ENCODE peak calls at places on chromosome 3, in four cellular contexts. U is HepG2, C is HEK293T, V is K562. S is an unnamed sample.

GRCh38 chr3:191123231-191123630 is 75.8 kb upstream of the OSTN start:
- DNase-seq in U (no peak), C (no peak), V (no peak), S (no peak)

GRCh38 chr3:66304293-66304692 is 83.5 kb downstream of the SLC25A26 start:
- DNase-seq in U (no peak), C (no peak), V (no peak), S (no peak)

GRCh38 chr3:46102780-46103130 is 75.5 kb upstream of the XCR1 start:
- DNase-seq in U (no peak), C (no peak), V (no peak), S (no peak)

GRCh38 chr3:37811625-37812356 is 49.9 kb upstream of the CTDSPL start:
- DNase-seq in U (no peak), C (no peak), V (no peak), S (no peak)

GRCh38 chr3:123405021-123405420 is 43.9 kb downstream of the ADCY5 start:
- DNase-seq in U (no peak), C (no peak), V (no peak), S (no peak)

GRCh38 chr3:156120528-156121251 is at the start of gene KCNAB1:
- DNase-seq in U (no peak), C (no peak), V (no peak), S (no peak)

GRCh38 chr3:12758025-12758830 is 831 bp downstream of the TMEM40 start:
- DNase-seq in U (no peak), C (no peak), V (no peak), S (no peak)

GRCh38 chr3:126538316-126538715 is 14.4 kb downstream of the CHST13 start:
- DNase-seq in U (no peak), C (no peak), V (no peak), S (peak; percentile 8)

GRCh38 chr3:69219101-69219708 is 96.8 kb upstream of the LMOD3 start:
- DNase-seq in U (no peak), C (no peak), V (no peak), S (no peak)

GRCh38 chr3:50592568-50592967 is 19.0 kb downstream of the CISH start:
- DNase-seq in U (no peak), C (no peak), V (peak; percentile 34), S (no peak)

GRCh38 chr3:42340466-42340865 is 69.9 kb downstream of the LYZL4 start:
- DNase-seq in U (no peak), C (no peak), V (no peak), S (no peak)

GRCh38 chr3:178182337-178182761 is 353.9 kb upstream of the KCNMB2 start:
- DNase-seq in U (no peak), C (no peak), V (no peak), S (no peak)

GRCh38 chr3:97970929-97971460 is 1.2 kb downstream of the RIOX2 start:
- DNase-seq in U (no peak), C (no peak), V (no peak), S (no peak)

GRCh38 chr3:187064210-187065115 is 74.8 kb downstream of the RPL39L start:
- DNase-seq in U (peak; percentile 65), C (no peak), V (no peak), S (no peak)

GRCh38 chr3:27827041-27827440 is 104.9 kb upstream of the EOMES start:
- DNase-seq in U (no peak), C (peak; percentile 9), V (no peak), S (no peak)

GRCh38 chr3:23325466-23326065 is 122.4 kb downstream of the UBE2E2 start:
- DNase-seq in U (no peak), C (no peak), V (no peak), S (no peak)

GRCh38 chr3:73656241-73656890 is 31.6 kb upstream of the PDZRN3 start:
- DNase-seq in U (no peak), C (no peak), V (no peak), S (no peak)

GRCh38 chr3:94004301-94004910 is 24.0 kb downstream of the STX19 start:
- DNase-seq in U (peak; percentile 60), C (peak; percentile 39), V (peak; percentile 30), S (no peak)

GRCh38 chr3:45188714-45189659 is 37.1 kb downstream of the TMEM158 start:
- DNase-seq in U (peak; percentile 25), C (no peak), V (no peak), S (no peak)

GRCh38 chr3:16186081-16186480 is 11.6 kb downstream of the GALNT15 start:
- DNase-seq in U (no peak), C (no peak), V (no peak), S (no peak)

GRCh38 chr3:42351221-42351620 is 59.2 kb downstream of the LYZL4 start:
- DNase-seq in U (no peak), C (no peak), V (no peak), S (no peak)

GRCh38 chr3:64405211-64405818 is 180.0 kb upstream of the PRICKLE2 start:
- DNase-seq in U (no peak), C (no peak), V (no peak), S (no peak)

GRCh38 chr3:121985841-121986240 is 36.2 kb downstream of the ILDR1 start:
- DNase-seq in U (no peak), C (no peak), V (no peak), S (no peak)

GRCh38 chr3:49805367-49805782 is 2.3 kb downstream of the INKA1 start:
- DNase-seq in U (no peak), C (no peak), V (no peak), S (no peak)

DNA sequence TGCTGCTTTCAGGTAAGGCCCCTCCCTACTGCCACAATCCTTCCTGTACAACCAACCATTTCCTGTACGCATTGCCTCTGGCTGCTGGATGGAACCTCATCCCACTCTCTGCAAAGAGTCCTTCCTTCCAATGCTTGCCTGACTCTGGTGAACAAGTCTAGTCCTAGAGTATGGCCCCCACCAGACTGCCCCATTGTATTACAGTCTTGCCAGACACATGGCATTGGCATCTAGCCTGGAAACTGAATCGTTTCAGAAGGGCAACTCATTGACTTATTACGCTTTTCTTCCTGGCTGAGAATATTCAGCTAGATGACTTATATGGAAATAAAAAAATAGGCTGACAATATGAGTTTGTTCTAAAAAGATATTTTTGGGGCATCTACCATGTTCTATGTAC is 170.3 kb downstream of the SUCLG2 start:
- DNase-seq in U (no peak), C (no peak), V (no peak), S (no peak)
- TF ChIP-seq ELF4 in U (no peak), C (no peak), V (no peak), S (no peak)

GRCh38 chr3:140292684-140293083 is 357.7 kb downstream of the CLSTN2 start:
- DNase-seq in U (no peak), C (no peak), V (no peak), S (no peak)

GRCh38 chr3:140290105-140290504 is 355.1 kb downstream of the CLSTN2 start:
- DNase-seq in U (no peak), C (no peak), V (no peak), S (no peak)

GRCh38 chr3:140292154-140292553 is 357.2 kb downstream of the CLSTN2 start:
- DNase-seq in U (no peak), C (no peak), V (no peak), S (no peak)

GRCh38 chr3:140285380-140285779 is 350.4 kb downstream of the CLSTN2 start:
- DNase-seq in U (no peak), C (no peak), V (no peak), S (no peak)

GRCh38 chr3:140288575-140288974 is 353.6 kb downstream of the CLSTN2 start:
- DNase-seq in U (no peak), C (no peak), V (no peak), S (no peak)
- TF ChIP-seq ELF4 in U (no peak), C (no peak), V (no peak), S (no peak)

GRCh38 chr3:161406594-161407555 is 35.6 kb upstream of the SPTSSB start:
- DNase-seq in U (no peak), C (no peak), V (no peak), S (no peak)
- TF ChIP-seq ELF4 in U (no peak), C (no peak), V (no peak), S (no peak)

GRCh38 chr3:140206196-140207040 is 271.4 kb downstream of the CLSTN2 start:
- DNase-seq in U (no peak), C (peak; percentile 39), V (peak; percentile 10), S (peak; percentile 38)

GRCh38 chr3:140205598-140205997 is 270.6 kb downstream of the CLSTN2 start:
- DNase-seq in U (no peak), C (no peak), V (no peak), S (no peak)

GRCh38 chr3:140204271-140204984 is 269.4 kb downstream of the CLSTN2 start:
- DNase-seq in U (no peak), C (no peak), V (no peak), S (no peak)

GRCh38 chr3:140207541-140207940 is 272.6 kb downstream of the CLSTN2 start:
- DNase-seq in U (no peak), C (no peak), V (no peak), S (no peak)

DNA sequence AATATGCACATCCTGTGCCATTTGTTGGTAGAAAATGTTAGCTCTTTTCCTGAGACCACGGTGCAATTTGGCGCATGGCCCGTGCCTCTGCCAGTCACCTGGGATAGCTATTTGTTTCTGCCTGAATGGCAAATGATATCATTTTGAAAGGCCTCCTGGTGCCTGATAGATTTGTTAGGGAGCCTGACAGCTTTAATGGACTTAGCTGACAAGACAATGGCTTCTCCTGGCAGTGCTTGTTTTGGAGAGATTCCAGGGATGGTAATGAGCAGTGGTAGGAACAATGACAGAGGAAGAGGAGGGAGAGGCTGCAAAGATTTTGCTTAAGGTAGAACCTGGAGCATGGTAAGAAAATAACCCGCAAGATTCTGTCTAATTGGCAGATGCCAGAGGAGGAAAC is 268.5 kb downstream of the CLSTN2 start:
- DNase-seq in U (no peak), C (no peak), V (no peak), S (no peak)
- TF ChIP-seq ELF4 in U (no peak), C (no peak), V (no peak), S (no peak)

GRCh38 chr3:141066593-141066860 is 15.4 kb downstream of the SPSB4 start:
- DNase-seq in U (no peak), C (no peak), V (no peak), S (no peak)

GRCh38 chr3:141065258-141065657 is 14.1 kb downstream of the SPSB4 start:
- DNase-seq in U (no peak), C (no peak), V (no peak), S (no peak)

GRCh38 chr3:141065841-141066592 is 14.9 kb downstream of the SPSB4 start:
- DNase-seq in U (no peak), C (no peak), V (no peak), S (no peak)

GRCh38 chr3:141064255-141064926 is 13.2 kb downstream of the SPSB4 start:
- DNase-seq in U (no peak), C (no peak), V (no peak), S (no peak)

DNA sequence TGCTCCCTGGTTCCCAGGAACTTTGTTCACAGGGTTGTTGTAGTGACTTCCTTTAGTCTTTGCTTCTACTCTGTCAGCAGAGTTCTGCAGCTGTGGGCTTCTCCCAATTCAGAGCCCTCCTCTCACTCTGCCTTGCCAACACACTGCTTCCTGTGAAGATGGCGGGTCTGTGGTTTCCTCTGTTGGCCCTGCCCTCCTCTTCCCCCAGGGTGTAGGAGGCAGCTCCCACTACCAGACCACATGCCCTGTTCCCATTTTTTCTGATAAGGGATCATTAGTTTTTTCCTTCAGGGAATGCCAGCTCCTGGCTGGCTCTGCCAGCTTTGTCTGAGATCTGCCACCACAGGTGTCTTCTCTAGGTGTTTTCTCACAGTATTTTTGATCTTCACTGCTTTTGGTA is 12.7 kb downstream of the SPSB4 start:
- DNase-seq in U (no peak), C (no peak), V (no peak), S (no peak)
- TF ChIP-seq ELF4 in U (no peak), C (no peak), V (no peak), S (no peak)

GRCh38 chr3:9314796-9315195 is 48.1 kb upstream of the THUMPD3 start:
- DNase-seq in U (no peak), C (no peak), V (no peak), S (no peak)
- TF ChIP-seq ELF4 in U (no peak), C (no peak), V (no peak), S (no peak)